ENCODE peak calls at places on chromosomes 11 and 22, in seven cellular contexts. H, B, U, L, J, T and S are unnamed samples.

GRCh38 chr11:120106354-120106753 is 31.6 kb downstream of the TRIM29 start:
- DNase-seq in H (no peak), B (no peak), U (no peak), L (no peak), J (no peak), T (no peak), S (no peak)

GRCh38 chr11:22192642-22193347 is at the start of gene ANO5:
- DNase-seq in H (peak; percentile 74), B (peak; percentile 84), U (peak; percentile 1), L (peak; percentile 56), J (peak; percentile 34), T (peak; percentile 89), S (peak; percentile 93)

GRCh38 chr22:41146573-41146972 is 54.2 kb downstream of the EP300 start:
- DNase-seq in H (no peak), B (no peak), U (peak; percentile 3), L (no peak), J (no peak), T (no peak), S (no peak)

GRCh38 chr22:46376908-46377565 is 41.5 kb downstream of the TRMU start:
- DNase-seq in H (no peak), B (no peak), U (no peak), L (no peak), J (no peak), T (no peak), S (no peak)

GRCh38 chr11:1888811-1889526 is 2.7 kb downstream of the PRR33 start:
- DNase-seq in H (peak; percentile 39), B (peak; percentile 48), U (no peak), L (no peak), J (peak; percentile 26), T (peak; percentile 29), S (no peak)

GRCh38 chr22:29706493-29706892 is 13.3 kb upstream of the CABP7 start:
- DNase-seq in H (no peak), B (no peak), U (no peak), L (no peak), J (no peak), T (peak; percentile 25), S (peak; percentile 84)

GRCh38 chr11:7892059-7892699 is 38.9 kb downstream of the OR10A6 start:
- DNase-seq in H (no peak), B (no peak), U (peak; percentile 72), L (no peak), J (no peak), T (no peak), S (no peak)

GRCh38 chr11:12088531-12088930 is 21.9 kb upstream of the MICAL2 start:
- DNase-seq in H (no peak), B (peak; percentile 32), U (no peak), L (no peak), J (no peak), T (no peak), S (no peak)

GRCh38 chr11:109132539-109132938 is 289.5 kb upstream of the C11orf87 start:
- DNase-seq in H (no peak), B (no peak), U (no peak), L (no peak), J (no peak), T (no peak), S (peak; percentile 70)

GRCh38 chr22:32990187-32990586 is 68.0 kb downstream of the SYN3 start:
- DNase-seq in H (no peak), B (no peak), U (no peak), L (no peak), J (no peak), T (no peak), S (no peak)

GRCh38 chr11:133971871-133972270 is 15.1 kb upstream of the IGSF9B start:
- DNase-seq in H (no peak), B (no peak), U (no peak), L (no peak), J (no peak), T (no peak), S (no peak)

GRCh38 chr11:280762-281485 is 2.7 kb downstream of the NLRP6 start:
- DNase-seq in H (no peak), B (peak; percentile 62), U (no peak), L (no peak), J (no peak), T (peak; percentile 31), S (peak; percentile 46)

GRCh38 chr11:64237484-64237951 is 3.1 kb downstream of the VEGFB start:
- DNase-seq in H (peak; percentile 89), B (peak; percentile 85), U (no peak), L (peak; percentile 85), J (no peak), T (no peak), S (no peak)

GRCh38 chr11:82995754-82996398 is 75.8 kb downstream of the RAB30 start:
- DNase-seq in H (no peak), B (no peak), U (peak; percentile 65), L (no peak), J (peak; percentile 39), T (no peak), S (no peak)

GRCh38 chr11:81674211-81674610 is 1059.5 kb downstream of the FAM181B start:
- DNase-seq in H (no peak), B (no peak), U (no peak), L (no peak), J (no peak), T (no peak), S (no peak)

GRCh38 chr11:90434858-90435257 is 212.0 kb upstream of the CHORDC1 start:
- DNase-seq in H (no peak), B (no peak), U (no peak), L (no peak), J (no peak), T (no peak), S (peak; percentile 47)

GRCh38 chr11:3866206-3866605 is 10.7 kb downstream of the STIM1 start:
- DNase-seq in H (no peak), B (no peak), U (peak; percentile 27), L (peak; percentile 66), J (no peak), T (no peak), S (no peak)

GRCh38 chr11:68912254-68912653 is 8.6 kb downstream of the IGHMBP2 start:
- DNase-seq in H (no peak), B (no peak), U (no peak), L (no peak), J (no peak), T (no peak), S (no peak)

GRCh38 chr22:38871360-38872171 is 450 bp downstream of the CBX6 start:
- DNase-seq in H (no peak), B (no peak), U (no peak), L (no peak), J (no peak), T (no peak), S (peak; percentile 74)

GRCh38 chr11:125167954-125168821 is 3.6 kb downstream of the PKNOX2 start:
- DNase-seq in H (no peak), B (peak; percentile 2), U (peak; percentile 35), L (no peak), J (no peak), T (no peak), S (no peak)

GRCh38 chr11:2582436-2582931 is 117.3 kb downstream of the KCNQ1OT1 start:
- DNase-seq in H (no peak), B (peak; percentile 39), U (no peak), L (no peak), J (no peak), T (peak; percentile 81), S (peak; percentile 56)

GRCh38 chr22:42461511-42461910 is 29.3 kb upstream of the NFAM1 start:
- DNase-seq in H (no peak), B (no peak), U (no peak), L (no peak), J (no peak), T (no peak), S (peak; percentile 69)

GRCh38 chr22:50606126-50606525 is 5.5 kb downstream of the MAPK8IP2 start:
- DNase-seq in H (no peak), B (no peak), U (no peak), L (no peak), J (no peak), T (no peak), S (peak; percentile 70)
- TF ChIP-seq CTCF in H (no peak), B (no peak), U (no peak), L (no peak), J (no peak), T (no peak), S (peak; percentile 53)

DNA sequence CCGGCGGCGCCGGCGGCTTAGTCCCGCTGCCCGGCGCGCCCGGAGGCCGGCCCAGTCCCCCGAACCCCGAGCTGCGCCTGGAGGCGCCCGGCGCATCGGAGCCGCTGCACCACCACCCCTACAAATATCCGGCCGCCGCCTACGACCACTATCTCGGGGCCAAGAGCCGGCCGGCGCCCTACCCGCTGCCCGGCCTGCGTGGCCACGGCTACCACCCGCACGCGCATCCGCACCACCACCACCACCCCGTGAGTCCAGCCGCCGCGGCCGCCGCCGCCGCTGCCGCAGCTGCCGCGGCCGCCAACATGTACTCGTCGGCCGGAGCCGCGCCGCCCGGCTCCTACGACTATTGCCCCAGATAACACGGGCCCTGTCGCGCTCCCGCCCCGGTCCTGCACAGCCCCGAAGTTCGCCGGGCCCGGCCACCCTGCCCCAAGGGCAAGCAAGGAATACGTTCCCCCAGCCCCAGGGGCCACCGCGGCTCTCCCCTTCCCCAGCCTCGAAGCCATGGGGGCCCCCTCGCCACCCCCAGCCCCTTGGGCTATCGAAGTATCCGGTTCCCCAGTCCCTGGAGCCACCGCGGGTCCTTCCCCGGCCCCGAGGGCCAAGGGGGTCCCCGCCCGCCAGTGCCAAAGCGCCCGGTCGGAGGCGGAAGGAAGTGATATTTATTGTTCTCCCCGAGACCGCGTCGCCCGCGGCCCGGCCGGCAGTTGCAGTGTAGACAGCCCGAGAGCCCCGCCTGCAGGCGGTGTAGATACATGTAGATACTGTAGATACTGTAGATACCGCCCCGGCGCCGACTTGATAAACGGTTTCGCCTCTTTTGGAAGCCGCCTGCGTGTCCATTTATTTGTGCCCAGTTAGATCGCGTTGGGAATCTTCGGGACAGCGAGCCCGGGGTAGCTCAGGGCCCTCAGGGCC is 6.2 kb downstream of the TBX1 start:
- DNase-seq in H (peak; percentile 60), B (peak; percentile 68), U (no peak), L (no peak), J (no peak), T (peak; percentile 78), S (peak; percentile 80)
- H3K4me3 ChIP-seq in H (peak overlapping the region; percentile 40), B (peak overlapping the region; percentile 40), U (no peak overlapping the region), L (no peak overlapping the region), J (no peak overlapping the region), T (no peak overlapping the region), S (no peak overlapping the region)

GRCh38 chr11:36376315-36376887 is 80.3 kb downstream of the PRR5L start:
- DNase-seq in H (peak; percentile 63), B (peak; percentile 72), U (peak; percentile 60), L (no peak), J (peak; percentile 25), T (peak; percentile 49), S (peak; percentile 82)

GRCh38 chr11:36374726-36375125 is 78.6 kb downstream of the PRR5L start:
- DNase-seq in H (no peak), B (no peak), U (no peak), L (no peak), J (no peak), T (no peak), S (no peak)

GRCh38 chr11:36377759-36378553 is 81.9 kb downstream of the PRR5L start:
- DNase-seq in H (no peak), B (no peak), U (peak; percentile 8), L (no peak), J (no peak), T (no peak), S (no peak)

GRCh38 chr11:36375348-36376314 is 79.5 kb downstream of the PRR5L start:
- DNase-seq in H (no peak), B (no peak), U (no peak), L (no peak), J (no peak), T (peak; percentile 19), S (peak; percentile 72)

GRCh38 chr11:36376888-36377758 is 81.0 kb downstream of the PRR5L start:
- DNase-seq in H (peak; percentile 78), B (peak; percentile 83), U (peak; percentile 60), L (no peak), J (peak; percentile 31), T (peak; percentile 79), S (peak; percentile 90)
- TF ChIP-seq CTCF in H (peak; percentile 74), B (peak; percentile 61), U (peak; percentile 56), L (no peak), J (no peak), T (peak; percentile 69), S (peak; percentile 82)

GRCh38 chr11:123357353-123357989 is 72.6 kb upstream of the GRAMD1B start:
- DNase-seq in H (no peak), B (no peak), U (no peak), L (no peak), J (no peak), T (no peak), S (no peak)
- H3K4me3 ChIP-seq in H (no peak overlapping the region), B (peak overlapping the region; percentile 53), U (no peak overlapping the region), L (no peak overlapping the region), J (no peak overlapping the region), T (peak overlapping the region; percentile 71), S (peak overlapping the region; percentile 80)